ENCODE peak calls at places on chromosome 17, in five cellular contexts. P is stomach, Q is pancreas, K is neuronal stem cell, H is left ventricle myocardium inferior. O is an unnamed sample.
A peak's percentile ranks its signal among the peaks of the same experiment; 100 is the strongest.

GRCh38 chr17:5560361-5560988 is 23.8 kb downstream of the NLRP1 start:
- DNase-seq in P (no peak), Q (no peak), K (no peak), H (no peak), O (no peak)

GRCh38 chr17:50176559-50177471 is 11.0 kb downstream of the SGCA start:
- DNase-seq in P (no peak), Q (no peak), K (no peak), H (no peak), O (no peak)

GRCh38 chr17:16943541-16944333 is 28.2 kb downstream of the TNFRSF13B start:
- DNase-seq in P (peak; percentile 11), Q (no peak), K (no peak), H (no peak), O (no peak)

GRCh38 chr17:65359016-65359415 is 202.4 kb downstream of the AXIN2 start:
- DNase-seq in P (no peak), Q (no peak), K (no peak), H (no peak), O (no peak)

GRCh38 chr17:43900183-43900857 is 7.0 kb downstream of the MPP2 start:
- DNase-seq in P (peak; percentile 90), Q (peak; percentile 76), K (peak; percentile 89), H (peak; percentile 87), O (peak; percentile 81)

GRCh38 chr17:8117980-8118768 is at the start of gene ALOXE3:
- DNase-seq in P (peak; percentile 58), Q (no peak), K (peak; percentile 40), H (no peak), O (no peak)

GRCh38 chr17:57464191-57464864 is 208.0 kb downstream of the MSI2 start:
- DNase-seq in P (no peak), Q (no peak), K (no peak), H (peak; percentile 83), O (no peak)

GRCh38 chr17:28258347-28258887 is 60.6 kb upstream of the TMEM97 start:
- DNase-seq in P (peak; percentile 78), Q (peak; percentile 74), K (no peak), H (no peak), O (no peak)

GRCh38 chr17:17328251-17328650 is 25.1 kb downstream of the NT5M start:
- DNase-seq in P (no peak), Q (no peak), K (no peak), H (no peak), O (no peak)

GRCh38 chr17:71941920-71942319 is 178.9 kb upstream of the SOX9 start:
- DNase-seq in P (no peak), Q (no peak), K (no peak), H (no peak), O (peak; percentile 18)

GRCh38 chr17:60577147-60577925 is 22.7 kb upstream of the PPM1D start:
- DNase-seq in P (no peak), Q (no peak), K (no peak), H (no peak), O (peak; percentile 75)

GRCh38 chr17:560379-560935 is 154.2 kb downstream of the VPS53 start:
- DNase-seq in P (no peak), Q (no peak), K (no peak), H (no peak), O (no peak)

GRCh38 chr17:50280801-50281441 is 6.7 kb downstream of the TMEM92 start:
- DNase-seq in P (no peak), Q (no peak), K (no peak), H (no peak), O (no peak)

GRCh38 chr17:67289174-67289876 is 44.3 kb upstream of the HELZ start:
- DNase-seq in P (peak; percentile 50), Q (peak; percentile 40), K (no peak), H (peak; percentile 90), O (no peak)

GRCh38 chr17:30958187-30958586 is 12.7 kb upstream of the RNF135 start:
- DNase-seq in P (no peak), Q (no peak), K (no peak), H (no peak), O (peak; percentile 43)

GRCh38 chr17:35568561-35568960 is 7.9 kb upstream of the SLFN14 start:
- DNase-seq in P (no peak), Q (no peak), K (no peak), H (no peak), O (peak; percentile 56)

GRCh38 chr17:65100316-65101140 is 36.6 kb upstream of the RGS9 start:
- DNase-seq in P (peak; percentile 91), Q (peak; percentile 79), K (peak; percentile 82), H (peak; percentile 87), O (peak; percentile 92)

GRCh38 chr17:76053230-76054111 is 18.8 kb downstream of the SRP68 start:
- DNase-seq in P (no peak), Q (no peak), K (no peak), H (no peak), O (peak; percentile 72)

GRCh38 chr17:47990962-47991731 is 20.2 kb downstream of the CDK5RAP3 start:
- DNase-seq in P (no peak), Q (no peak), K (peak; percentile 93), H (no peak), O (no peak)
- H3K4me1 ChIP-seq in P (peaks cover 11% of the 10 kb centered on the region), Q (peaks cover 21% of the 10 kb centered on the region), K (peaks cover 66% of the 10 kb centered on the region), H (peaks cover 26% of the 10 kb centered on the region), O (peaks cover 52% of the 10 kb centered on the region)

GRCh38 chr17:45886852-45887251 is 7.5 kb upstream of the MAPT start:
- DNase-seq in P (no peak), Q (no peak), K (no peak), H (no peak), O (no peak)
- H3K27ac ChIP-seq in P (no peak overlapping the region), Q (no peak overlapping the region), K (no peak overlapping the region), H (no peak overlapping the region), O (no peak overlapping the region)

DNA sequence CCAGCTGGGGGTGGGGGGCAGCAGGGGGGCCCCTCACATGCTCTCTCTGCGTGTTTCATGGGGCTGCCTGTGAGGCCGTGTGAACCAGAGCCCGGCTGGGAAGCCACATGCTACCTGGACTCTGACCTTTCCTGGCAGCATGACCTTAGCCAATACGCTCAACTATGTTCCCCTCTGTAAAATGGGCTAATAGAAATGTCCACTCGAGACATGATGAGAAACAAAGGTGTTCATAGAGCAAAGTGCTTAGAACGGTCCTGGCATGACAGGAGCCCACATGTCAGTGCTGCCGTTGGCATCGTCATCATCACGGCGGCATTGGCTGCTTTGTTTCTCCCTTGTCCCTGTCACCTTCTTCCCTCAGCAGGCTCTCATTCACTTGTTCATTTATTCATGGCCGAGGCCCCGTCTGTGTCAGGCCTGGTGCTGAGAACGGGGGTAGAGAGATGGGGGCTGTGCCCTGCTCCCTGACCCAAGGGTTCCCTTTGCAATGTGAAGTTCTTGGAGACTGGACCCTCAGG is 291.3 kb downstream of the SEC14L1 start:
- DNase-seq in P (no peak), Q (no peak), K (no peak), H (no peak), O (no peak)
- H3K4me1 ChIP-seq in P (peaks cover 83% of the 10 kb centered on the region), Q (peaks cover 4% of the 10 kb centered on the region), K (peaks cover 54% of the 10 kb centered on the region), H (peaks cover 98% of the 10 kb centered on the region), O (peaks cover 57% of the 10 kb centered on the region)

GRCh38 chr17:70905796-70906195 is 736.5 kb downstream of the KCNJ2 start:
- DNase-seq in P (no peak), Q (no peak), K (no peak), H (peak; percentile 46), O (no peak)
- H3K27ac ChIP-seq in P (no peak overlapping the region), Q (no peak overlapping the region), K (no peak overlapping the region), H (no peak overlapping the region), O (no peak overlapping the region)

GRCh38 chr17:38358586-38359513 is 7.2 kb downstream of the SOCS7 start:
- DNase-seq in P (no peak), Q (no peak), K (no peak), H (no peak), O (no peak)
- H3K4me1 ChIP-seq in P (peaks cover 16% of the 10 kb centered on the region), Q (peaks cover 17% of the 10 kb centered on the region), K (no peaks in the 10 kb centered on the region), H (peaks cover 76% of the 10 kb centered on the region), O (peaks cover 19% of the 10 kb centered on the region)

GRCh38 chr17:40460585-40460975 is 17.3 kb downstream of the IGFBP4 start:
- DNase-seq in P (no peak), Q (no peak), K (no peak), H (no peak), O (no peak)

GRCh38 chr17:40461774-40462342 is 18.6 kb downstream of the IGFBP4 start:
- DNase-seq in P (no peak), Q (no peak), K (no peak), H (no peak), O (no peak)

GRCh38 chr17:40462343-40463121 is 19.3 kb downstream of the IGFBP4 start:
- DNase-seq in P (no peak), Q (no peak), K (no peak), H (no peak), O (no peak)

GRCh38 chr17:40459646-40460584 is 16.7 kb downstream of the IGFBP4 start:
- DNase-seq in P (no peak), Q (no peak), K (no peak), H (no peak), O (no peak)

DNA sequence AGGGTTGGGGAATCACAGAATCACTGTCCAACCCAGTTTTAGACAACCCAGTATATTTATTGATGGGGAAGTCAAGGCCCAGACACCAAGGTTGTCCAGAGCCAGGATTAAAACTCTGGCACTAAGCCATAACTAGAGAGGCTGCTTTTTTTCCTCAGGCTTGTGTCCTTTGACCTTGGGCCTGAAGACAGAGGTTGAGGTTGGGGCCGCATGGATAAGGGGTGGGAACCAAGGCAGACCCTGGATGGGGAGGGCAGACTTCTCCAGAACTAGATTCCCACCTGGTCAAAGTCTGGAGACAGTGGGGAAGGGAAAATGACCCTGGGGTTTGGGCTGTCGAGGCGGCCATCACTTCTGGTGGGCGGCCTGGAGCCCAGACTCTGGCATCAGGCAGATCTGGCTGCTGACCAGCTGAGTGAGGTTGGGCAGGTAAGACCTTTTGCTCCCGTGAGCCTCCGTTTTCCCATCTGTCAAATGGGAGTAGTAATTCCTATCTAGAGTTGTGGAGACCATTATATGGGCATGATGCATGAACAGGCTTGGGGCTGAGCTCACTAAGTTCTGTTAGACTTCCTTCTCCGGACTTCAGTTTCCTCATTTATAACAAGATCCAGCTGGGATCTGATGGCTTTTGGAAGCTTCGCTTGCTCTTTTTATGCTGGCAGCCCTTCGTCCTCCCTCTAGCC is 17.9 kb downstream of the IGFBP4 start:
- DNase-seq in P (no peak), Q (no peak), K (no peak), H (no peak), O (no peak)
- H3K27ac ChIP-seq in P (peak overlapping the region; percentile 63), Q (no peak overlapping the region), K (no peak overlapping the region), H (peak overlapping the region; percentile 65), O (peak overlapping the region; percentile 2)

O was measured in cardiac muscle cell.